ENCODE peak calls at places on chromosomes 7 and 10, in nine cellular contexts. Y is stimulated activated CD4-positive, alpha-beta T cell treated with anti-CD3 and anti-CD28 coated beads, Interleukin-1b, Interleukin-23, amount 100 ng/mL, for 24 hours; A is NCI-H1092 treated with DMSO at 0.1 percent for 48 hours; F is tibial artery; D is B cell; C is GM04503; S is neural progenitor cell; V is PC-9; X is AG09319. I is an unnamed sample.

GRCh38 chr10:36790000-36790399 is 335.4 kb upstream of the ANKRD30A start:
- DNase-seq in Y (no peak), A (no peak), D (no peak), S (no peak), C (no peak), V (no peak), X (no peak), F (no peak), I (no peak)

GRCh38 chr10:86203162-86203905 is 163.3 kb downstream of the GRID1 start:
- DNase-seq in F (no peak), S (peak), A (no peak), D (no peak), X (no peak), C (no peak), V (peak), Y (no peak), I (no peak)

GRCh38 chr10:70368774-70369482 is 13.5 kb downstream of the LRRC20 start:
- DNase-seq in D (no peak), Y (no peak), S (no peak), A (no peak), F (peak), V (no peak), X (no peak), C (no peak), I (no peak)

GRCh38 chr10:77532068-77532467 is 105.5 kb downstream of the KCNMA1 start:
- DNase-seq in V (no peak), S (no peak), C (no peak), D (no peak), Y (no peak), X (peak), F (peak), A (no peak), I (no peak)

GRCh38 chr10:100687143-100687953 is 58.0 kb upstream of the PAX2 start:
- DNase-seq in X (no peak), F (no peak), V (no peak), A (no peak), Y (no peak), C (no peak), S (peak), D (no peak), I (no peak)

GRCh38 chr10:6036861-6037321 is 25.3 kb downstream of the IL2RA start:
- DNase-seq in C (no peak), F (no peak), S (no peak), X (no peak), D (no peak), Y (no peak), A (no peak), V (no peak), I (no peak)

GRCh38 chr7:40133561-40134427 is 628 bp downstream of the MPLKIP start:
- DNase-seq in A (no peak), Y (no peak), S (peak), D (no peak), V (no peak), X (no peak), F (no peak), C (peak), I (peak)

GRCh38 chr7:27154369-27154768 is 2.0 kb upstream of the HOXA3 start:
- DNase-seq in D (no peak), Y (no peak), X (no peak), F (peak), S (no peak), V (no peak), A (no peak), C (no peak), I (no peak)

GRCh38 chr10:7488418-7488829 is 77.6 kb upstream of the SFMBT2 start:
- DNase-seq in C (no peak), X (no peak), A (no peak), F (no peak), Y (no peak), S (no peak), V (no peak), D (no peak), I (no peak)

GRCh38 chr10:29144126-29144525 is 144.7 kb upstream of the LYZL1 start:
- DNase-seq in C (no peak), X (no peak), F (no peak), A (no peak), V (no peak), S (no peak), D (no peak), Y (no peak), I (no peak)

GRCh38 chr10:122239578-122240257 is 31.4 kb upstream of the BTBD16 start:
- DNase-seq in Y (no peak), C (no peak), V (no peak), S (no peak), A (no peak), X (no peak), F (peak), D (no peak), I (peak)

GRCh38 chr10:133168617-133169031 is 8.6 kb downstream of the KNDC1 start:
- DNase-seq in Y (no peak), V (no peak), X (no peak), S (no peak), D (no peak), C (no peak), F (peak), A (no peak), I (no peak)

GRCh38 chr7:20560325-20561180 is 54.9 kb upstream of the ABCB5 start:
- DNase-seq in Y (no peak), F (no peak), D (no peak), A (no peak), C (no peak), V (no peak), S (no peak), X (no peak), I (no peak)

GRCh38 chr7:42493436-42494198 is 256.6 kb upstream of the GLI3 start:
- DNase-seq in X (peak), Y (no peak), D (no peak), S (peak), C (peak), V (no peak), A (no peak), F (peak), I (peak)

GRCh38 chr10:22684707-22685106 is 29.7 kb downstream of the PIP4K2A start:
- DNase-seq in A (no peak), X (no peak), F (no peak), D (no peak), V (no peak), Y (no peak), C (no peak), S (no peak), I (no peak)

GRCh38 chr10:84715911-84716310 is 387.5 kb downstream of the CCSER2 start:
- DNase-seq in F (no peak), C (no peak), Y (no peak), D (no peak), X (no peak), A (peak), V (no peak), S (peak), I (no peak)

GRCh38 chr7:142629588-142630260 is 119.5 kb upstream of the PRSS1 start:
- DNase-seq in Y (no peak), D (no peak), C (peak), F (no peak), X (no peak), S (no peak), A (no peak), V (no peak), I (no peak)

GRCh38 chr10:20363666-20364065 is 533.4 kb downstream of the NEBL start:
- DNase-seq in D (no peak), Y (no peak), F (no peak), X (no peak), C (no peak), V (no peak), A (no peak), S (no peak), I (no peak)

GRCh38 chr10:85235258-85235657 is 906.9 kb downstream of the CCSER2 start:
- DNase-seq in Y (no peak), A (no peak), X (no peak), C (no peak), S (no peak), D (no peak), V (no peak), F (no peak), I (no peak)

GRCh38 chr7:55160539-55160938 is 141.7 kb downstream of the EGFR start:
- DNase-seq in S (no peak), D (no peak), V (no peak), C (peak), Y (no peak), X (no peak), F (no peak), A (no peak), I (peak)

GRCh38 chr7:4270268-4270667 is 411.8 kb upstream of the FOXK1 start:
- DNase-seq in S (no peak), F (no peak), Y (no peak), X (no peak), D (no peak), A (no peak), C (no peak), V (no peak), I (no peak)

GRCh38 chr7:121337398-121337797 is 8.6 kb downstream of the WNT16 start:
- DNase-seq in C (no peak), S (no peak), A (peak), Y (no peak), X (no peak), D (no peak), F (no peak), V (no peak), I (no peak)

GRCh38 chr10:87940210-87940609 is 76.8 kb downstream of the PTEN start:
- DNase-seq in Y (no peak), S (no peak), X (no peak), V (no peak), C (no peak), D (no peak), F (no peak), A (no peak), I (no peak)

GRCh38 chr10:98246911-98247820 is 20.8 kb downstream of the LOXL4 start:
- DNase-seq in Y (no peak), F (no peak), V (no peak), A (no peak), X (peak), S (no peak), D (no peak), C (peak), I (no peak)

GRCh38 chr10:48599830-48600134 is 5.1 kb downstream of the ARHGAP22 start:
- DNase-seq in D (no peak), A (no peak), V (no peak), Y (no peak), C (no peak), X (no peak), F (no peak), S (no peak), I (no peak)